ENCODE peak calls at places on chromosome 17, in ten cellular contexts. N is fibroblast of mammary gland, L is HFF-Myc, K is AG10803, E is nephron progenitor cell, Y is uterus, S is B cell, J is body of pancreas, F is stomach, Z is IMR-90. V is an unnamed sample.

GRCh38 chr17:74599531-74599939 is 7.5 kb upstream of the CD300LD start:
- DNase-seq in Z (no peak), E (no peak), Y (no peak), S (no peak), N (no peak), F (no peak), K (no peak), L (no peak), J (no peak), V (no peak)

GRCh38 chr17:36715951-36716350 is 114.6 kb downstream of the MRM1 start:
- DNase-seq in K (no peak), E (no peak), S (no peak), Z (no peak), Y (no peak), L (no peak), N (no peak), J (no peak), F (no peak), V (no peak)

GRCh38 chr17:29835438-29836351 is 94.3 kb downstream of the SSH2 start:
- DNase-seq in E (no peak), N (peak; percentile 72), S (no peak), L (no peak), F (peak; percentile 54), J (no peak), K (peak; percentile 52), Z (peak; percentile 73), Y (no peak), V (no peak)

GRCh38 chr17:74118504-74118903 is 85.0 kb upstream of the RPL38 start:
- DNase-seq in L (no peak), N (no peak), J (no peak), E (peak; percentile 66), K (no peak), Z (no peak), F (no peak), S (no peak), Y (no peak), V (no peak)

GRCh38 chr17:1229354-1229890 is 40.8 kb upstream of the BHLHA9 start:
- DNase-seq in Y (peak; percentile 37), L (no peak), N (no peak), Z (no peak), S (peak; percentile 83), E (peak; percentile 50), J (peak; percentile 31), K (no peak), F (peak; percentile 71), V (no peak)

GRCh38 chr17:1478418-1478817 is 14.1 kb downstream of the MYO1C start:
- DNase-seq in E (no peak), Z (no peak), K (no peak), L (no peak), Y (no peak), F (no peak), S (no peak), J (no peak), N (no peak), V (no peak)

GRCh38 chr17:36608794-36609497 is 7.6 kb downstream of the MRM1 start:
- DNase-seq in F (no peak), L (no peak), Y (peak; percentile 45), K (peak; percentile 65), E (peak; percentile 65), S (no peak), J (no peak), N (peak; percentile 82), Z (peak; percentile 66), V (no peak)

GRCh38 chr17:40563371-40564052 is 1.8 kb downstream of the CCR7 start:
- DNase-seq in S (no peak), F (peak; percentile 20), K (no peak), J (no peak), Y (no peak), Z (no peak), N (no peak), L (no peak), E (no peak), V (no peak)

GRCh38 chr17:58487589-58488427 is at the start of gene HSF5:
- DNase-seq in N (no peak), K (no peak), E (no peak), Z (no peak), L (no peak), Y (no peak), J (no peak), F (peak; percentile 36), S (peak; percentile 86), V (no peak)

GRCh38 chr17:36939059-36939943 is 2.0 kb downstream of the LHX1 start:
- DNase-seq in E (no peak), Y (no peak), N (no peak), F (no peak), Z (no peak), K (no peak), L (no peak), S (no peak), J (no peak), V (no peak)

GRCh38 chr17:77528516-77529327 is 388.0 kb downstream of the SEC14L1 start:
- DNase-seq in Y (no peak), N (no peak), J (no peak), F (no peak), L (no peak), E (peak; percentile 81), S (no peak), K (no peak), Z (no peak), V (no peak)
- TF ChIP-seq CTCF in Y (no peak), N (no peak), J (no peak), F (no peak), L (no peak), E (peak; percentile 53), S (no peak), K (no peak), Z (no peak), V (no peak)

GRCh38 chr17:6138761-6139446 is 68.7 kb downstream of the WSCD1 start:
- DNase-seq in E (no peak), J (no peak), S (no peak), L (no peak), F (no peak), K (no peak), Z (no peak), N (no peak), Y (no peak), V (no peak)

GRCh38 chr17:6137716-6138502 is 67.7 kb downstream of the WSCD1 start:
- DNase-seq in Z (no peak), N (no peak), S (no peak), L (no peak), K (no peak), Y (no peak), E (no peak), J (no peak), F (no peak), V (no peak)

GRCh38 chr17:6135996-6136395 is 65.8 kb downstream of the WSCD1 start:
- DNase-seq in Y (no peak), K (no peak), J (no peak), N (no peak), F (no peak), S (no peak), Z (no peak), E (no peak), L (no peak), V (no peak)

GRCh38 chr17:6140188-6140587 is 70.0 kb downstream of the WSCD1 start:
- DNase-seq in Y (no peak), E (no peak), N (no peak), F (no peak), Z (no peak), J (no peak), S (no peak), L (no peak), K (no peak), V (no peak)

GRCh38 chr17:6139447-6139832 is 69.3 kb downstream of the WSCD1 start:
- DNase-seq in J (no peak), S (no peak), E (no peak), Z (no peak), N (no peak), F (no peak), L (no peak), Y (no peak), K (no peak), V (no peak)
- TF ChIP-seq CTCF in J (no peak), S (no peak), E (no peak), Z (no peak), N (no peak), F (no peak), L (no peak), Y (no peak), K (no peak), V (no peak)

DNA sequence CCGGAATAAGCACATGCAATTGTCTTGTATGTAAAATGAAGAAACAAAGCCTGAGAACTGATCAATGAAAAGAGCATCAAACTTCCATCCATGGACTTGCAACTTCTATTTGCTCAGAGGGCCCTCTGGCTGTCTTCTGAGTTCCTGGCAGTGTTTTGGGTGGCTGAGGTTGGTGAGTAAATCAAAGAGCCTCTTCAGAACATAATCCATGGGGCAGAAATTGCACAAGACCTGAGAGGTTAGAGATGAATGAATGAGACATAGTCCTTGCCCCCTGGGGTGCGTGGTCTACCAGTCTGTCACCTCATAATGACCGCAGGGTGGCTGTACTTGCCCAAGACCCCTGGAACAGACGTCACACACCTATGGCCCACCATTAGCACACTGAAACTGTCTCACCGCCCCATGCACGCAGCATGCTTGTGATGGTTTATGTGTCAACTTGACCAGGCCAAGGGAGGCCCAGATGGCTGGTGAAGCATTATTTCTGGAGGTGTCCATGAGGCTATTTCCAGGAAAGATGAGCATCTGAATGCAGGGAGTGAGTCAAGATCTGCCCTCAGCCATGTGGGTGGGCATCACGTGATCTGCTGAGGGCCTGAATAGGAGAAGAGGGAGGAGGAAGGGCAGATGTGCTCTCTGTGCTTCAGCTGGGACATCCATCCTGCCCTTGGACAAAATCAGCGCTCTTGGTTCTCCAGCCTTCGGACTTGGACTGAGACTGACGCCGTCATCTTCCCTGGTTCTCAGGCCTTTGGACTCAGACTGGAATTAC is 8.3 kb downstream of the PIK3R6 start:
- DNase-seq in L (no peak), N (peak; percentile 96), F (no peak), K (peak; percentile 74), J (no peak), Y (no peak), S (no peak), Z (peak; percentile 8), E (no peak), V (no peak)
- TF ChIP-seq CTCF in L (no peak), N (peak; percentile 33), F (no peak), K (no peak), J (no peak), Y (no peak), S (no peak), Z (no peak), E (no peak), V (no peak)

DNA sequence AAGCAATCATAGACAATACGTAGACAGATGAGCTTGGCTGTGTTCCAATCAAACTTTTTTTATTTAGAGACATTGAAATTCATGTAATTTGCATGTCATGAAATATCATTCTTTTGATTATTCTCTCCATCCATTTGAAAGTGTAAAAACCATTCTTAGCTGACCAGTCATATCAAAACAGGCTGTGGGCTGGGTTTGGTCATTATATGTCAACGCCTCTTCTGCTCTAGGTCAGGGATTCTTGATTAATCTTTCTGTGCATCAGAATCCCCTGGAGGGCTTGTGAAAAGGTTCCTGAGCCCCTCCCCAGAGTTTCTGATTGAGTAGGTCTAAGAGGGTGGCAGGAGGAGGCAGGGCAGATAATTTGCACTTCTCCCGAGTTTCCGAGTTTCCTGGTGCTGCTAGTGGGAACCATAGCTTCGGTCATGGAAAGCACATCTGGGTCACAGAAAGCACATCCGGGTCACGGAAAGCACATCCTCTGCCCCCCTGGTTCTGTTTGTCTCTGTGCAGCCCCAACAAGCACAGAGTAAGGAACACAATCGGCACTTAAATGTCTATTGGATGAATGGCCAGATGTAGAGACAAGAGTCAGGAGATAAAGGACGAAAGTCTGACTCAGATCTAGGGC is 16.4 kb downstream of the PIMREG start:
- DNase-seq in Y (no peak), N (no peak), L (no peak), E (no peak), Z (no peak), F (no peak), K (no peak), S (no peak), J (no peak), V (no peak)
- TF ChIP-seq CTCF in Y (no peak), N (no peak), L (no peak), E (no peak), Z (no peak), F (no peak), K (no peak), S (no peak), J (no peak), V (no peak)

GRCh38 chr17:50318551-50319310 is 27.2 kb upstream of the XYLT2 start:
- DNase-seq in J (no peak), N (no peak), Y (no peak), E (peak; percentile 69), K (no peak), S (no peak), L (no peak), Z (peak; percentile 19), F (no peak), V (no peak)
- TF ChIP-seq CTCF in J (no peak), N (no peak), Y (no peak), E (no peak), K (no peak), S (no peak), L (no peak), Z (no peak), F (no peak), V (no peak)